ENCODE peak calls at places on chromosome 15, in five cellular contexts. P is CD4-positive, alpha-beta T cell; I is gastrocnemius medialis; O is adrenal gland; V is caudate nucleus. K is an unnamed sample.

GRCh38 chr15:93458567-93458966 is 369.6 kb upstream of the RGMA start:
- DNase-seq in O (no peak), V (no peak), P (no peak), I (peak; percentile 73), K (no peak)

GRCh38 chr15:29778382-29778781 is 43.9 kb downstream of the TJP1 start:
- DNase-seq in I (no peak), V (no peak), O (no peak), P (no peak), K (no peak)

GRCh38 chr15:42750306-42750705 is 13.4 kb upstream of the CDAN1 start:
- DNase-seq in I (no peak), O (no peak), P (no peak), V (no peak), K (no peak)

GRCh38 chr15:38809621-38810020 is 245.0 kb upstream of the RASGRP1 start:
- DNase-seq in O (no peak), V (no peak), I (no peak), P (no peak), K (no peak)

GRCh38 chr15:83372434-83372873 is 74.7 kb upstream of the SH3GL3 start:
- DNase-seq in I (no peak), O (no peak), V (no peak), P (no peak), K (no peak)

GRCh38 chr15:27743078-27743477 is 356.0 kb downstream of the OCA2 start:
- DNase-seq in I (no peak), P (no peak), O (no peak), V (peak; percentile 16), K (peak; percentile 26)

GRCh38 chr15:93035953-93036810 is 52.8 kb downstream of the RGMA start:
- DNase-seq in P (peak; percentile 26), O (peak; percentile 45), V (no peak), I (peak; percentile 51), K (no peak)

GRCh38 chr15:34214135-34214534 is 4.2 kb upstream of the KATNBL1 start:
- DNase-seq in V (no peak), I (no peak), O (no peak), P (no peak), K (no peak)

GRCh38 chr15:36399276-36399675 is 180.2 kb upstream of the CDIN1 start:
- DNase-seq in P (no peak), O (no peak), V (no peak), I (no peak), K (no peak)

GRCh38 chr15:68990755-68991500 is 23.6 kb upstream of the NOX5 start:
- DNase-seq in V (no peak), O (no peak), P (no peak), I (no peak), K (peak; percentile 26)

GRCh38 chr15:74856537-74856936 is 13.6 kb upstream of the ULK3 start:
- DNase-seq in I (no peak), O (no peak), P (no peak), V (no peak), K (no peak)

GRCh38 chr15:90154861-90155626 is 46.1 kb upstream of the SEMA4B start:
- DNase-seq in V (no peak), O (no peak), I (no peak), P (no peak), K (peak; percentile 47)

GRCh38 chr15:43204016-43204901 is 16.6 kb downstream of the EPB42 start:
- DNase-seq in I (peak; percentile 34), O (peak; percentile 78), V (no peak), P (peak; percentile 39), K (no peak)

GRCh38 chr15:74725845-74726773 is 781 bp upstream of the CYP1A1 start:
- DNase-seq in O (peak; percentile 39), P (peak; percentile 33), I (no peak), V (no peak), K (no peak)

GRCh38 chr15:74783072-74783807 is 1.4 kb downstream of the CSK start:
- DNase-seq in P (no peak), V (no peak), I (no peak), O (no peak), K (no peak)

GRCh38 chr15:69031013-69032001 is 16.8 kb downstream of the NOX5 start:
- DNase-seq in P (peak; percentile 9), V (no peak), O (peak; percentile 51), I (no peak), K (peak; percentile 39)

GRCh38 chr15:83559310-83559966 is 94.5 kb upstream of the ADAMTSL3 start:
- DNase-seq in I (no peak), O (peak; percentile 61), V (peak; percentile 48), P (no peak), K (peak; percentile 59)

GRCh38 chr15:49137861-49138260 is 17.5 kb downstream of the COPS2 start:
- DNase-seq in O (no peak), P (no peak), I (no peak), V (no peak), K (no peak)

GRCh38 chr15:57470543-57470942 is 94.2 kb downstream of the CGNL1 start:
- DNase-seq in P (no peak), V (no peak), O (no peak), I (no peak), K (no peak)

GRCh38 chr15:74785716-74786032 is 3.8 kb downstream of the CSK start:
- DNase-seq in O (no peak), V (no peak), P (no peak), I (no peak), K (no peak)

GRCh38 chr15:85768595-85769168 is 26.0 kb downstream of the KLHL25 start:
- DNase-seq in P (no peak), O (no peak), V (no peak), I (no peak), K (no peak)

GRCh38 chr15:57172925-57173324 is 203.4 kb upstream of the CGNL1 start:
- DNase-seq in I (no peak), P (no peak), V (no peak), O (no peak), K (no peak)

GRCh38 chr15:61049934-61050333 is 179.2 kb downstream of the RORA start:
- DNase-seq in I (no peak), V (no peak), P (no peak), O (no peak), K (no peak)

GRCh38 chr15:96119734-96120133 is 210.8 kb upstream of the NR2F2 start:
- DNase-seq in I (peak; percentile 30), O (no peak), P (no peak), V (no peak), K (no peak)

GRCh38 chr15:66089049-66089448 is 164.5 kb downstream of the MEGF11 start:
- DNase-seq in I (peak; percentile 52), P (no peak), O (no peak), V (no peak), K (no peak)

GRCh38 chr15:73329501-73330200 is 39.1 kb downstream of the HCN4 start:
- DNase-seq in P (no peak), O (no peak), I (no peak), V (no peak), K (no peak)

GRCh38 chr15:93088200-93088980 is 621 bp downstream of the RGMA start:
- DNase-seq in V (no peak), O (no peak), I (peak; percentile 60), P (no peak), K (no peak)

GRCh38 chr15:49372366-49372765 is 50.7 kb upstream of the FGF7 start:
- DNase-seq in V (no peak), O (no peak), P (no peak), I (no peak), K (no peak)

GRCh38 chr15:64305261-64305660 is 50.7 kb downstream of the CSNK1G1 start:
- DNase-seq in I (no peak), O (no peak), V (no peak), P (no peak), K (no peak)

GRCh38 chr15:80202016-80202315 is 49.2 kb downstream of the FAH start:
- DNase-seq in O (no peak), I (no peak), V (no peak), P (no peak), K (peak; percentile 24)

GRCh38 chr15:80204231-80204630 is 47.8 kb downstream of the CTXND1 start:
- DNase-seq in I (no peak), O (no peak), V (no peak), P (no peak), K (no peak)

GRCh38 chr15:80202641-80203360 is 49.2 kb downstream of the CTXND1 start:
- DNase-seq in O (no peak), P (no peak), I (no peak), V (no peak), K (peak; percentile 19)

GRCh38 chr15:80201256-80202015 is 48.6 kb downstream of the FAH start:
- DNase-seq in I (no peak), P (no peak), V (no peak), O (no peak), K (peak; percentile 11)

GRCh38 chr15:80203361-80203885 is 48.6 kb downstream of the CTXND1 start:
- DNase-seq in P (no peak), V (no peak), I (no peak), O (no peak), K (no peak)
- H3K27ac ChIP-seq in P (no peak overlapping the region), V (no peak overlapping the region), I (no peak overlapping the region), O (no peak overlapping the region), K (no peak overlapping the region)

GRCh38 chr15:91855684-91856553 is 2.4 kb downstream of the SLCO3A1 start:
- DNase-seq in I (no peak), V (no peak), O (no peak), P (no peak), K (peak; percentile 62)

GRCh38 chr15:91855241-91855640 is 1.7 kb downstream of the SLCO3A1 start:
- DNase-seq in V (no peak), P (no peak), I (no peak), O (no peak), K (no peak)

GRCh38 chr15:91857772-91858171 is 4.3 kb downstream of the SLCO3A1 start:
- DNase-seq in I (no peak), O (no peak), P (peak; percentile 30), V (no peak), K (no peak)

GRCh38 chr15:91853968-91854943 is 748 bp downstream of the SLCO3A1 start:
- DNase-seq in V (no peak), P (peak; percentile 27), I (no peak), O (peak; percentile 57), K (peak; percentile 35)

DNA sequence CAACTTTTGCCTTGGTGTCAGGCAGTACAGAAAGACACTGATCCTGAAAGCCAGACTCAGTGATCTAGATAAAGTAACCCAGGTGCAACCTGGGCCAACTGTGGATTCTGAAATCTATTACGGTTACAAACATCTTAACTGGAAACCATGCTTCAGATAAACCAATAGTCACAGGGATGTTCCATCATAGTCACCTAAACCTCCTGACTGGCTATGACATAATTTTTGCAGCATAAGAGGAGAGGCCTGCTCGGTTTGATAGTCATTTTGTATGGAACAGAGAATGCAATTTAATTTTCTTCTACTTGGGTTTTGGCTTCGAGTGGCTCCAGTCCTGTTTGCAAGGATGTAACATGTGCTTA is 3.7 kb downstream of the SLCO3A1 start:
- DNase-seq in O (no peak), V (no peak), P (no peak), I (no peak), K (no peak)
- H3K27ac ChIP-seq in O (no peak overlapping the region), V (no peak overlapping the region), P (peak overlapping the region; percentile 67), I (no peak overlapping the region), K (peak overlapping the region; percentile 64)

GRCh38 chr15:67720556-67721175 is 104.6 kb upstream of the SKOR1 start:
- DNase-seq in V (no peak), O (no peak), I (no peak), P (no peak), K (no peak)
- H3K27ac ChIP-seq in V (no peak overlapping the region), O (no peak overlapping the region), I (no peak overlapping the region), P (no peak overlapping the region), K (no peak overlapping the region)

DNA sequence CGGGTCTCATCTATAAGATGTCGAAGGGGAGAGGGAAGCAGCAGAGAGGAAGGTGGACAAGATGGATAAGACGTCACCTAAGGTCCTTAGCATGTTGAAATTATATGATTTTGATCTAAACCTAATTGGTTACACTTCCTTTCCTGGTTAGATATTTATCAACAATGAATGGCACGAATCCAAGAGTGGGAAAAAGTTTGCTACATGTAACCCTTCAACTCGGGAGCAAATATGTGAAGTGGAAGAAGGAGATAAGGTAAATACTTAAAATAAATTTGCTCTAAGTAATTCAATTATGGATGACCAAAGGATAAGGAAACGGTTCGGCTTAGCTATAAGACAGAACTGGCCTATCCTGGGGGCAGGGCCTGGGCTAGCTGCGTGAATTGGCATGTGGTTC is 5.5 kb downstream of the ALDH1A3 start:
- DNase-seq in O (no peak), V (no peak), I (no peak), P (no peak), K (no peak)
- H3K27ac ChIP-seq in O (no peak overlapping the region), V (no peak overlapping the region), I (no peak overlapping the region), P (no peak overlapping the region), K (no peak overlapping the region)

K was measured in lung.